ENCODE peak calls at places on chromosomes 4 and X, in eight cellular contexts. P is sigmoid colon, W is suprapubic skin, M is prostate gland, H is esophagus muscularis mucosa, L is upper lobe of left lung, I is SK-N-SH, S is transverse colon. J is an unnamed sample.

GRCh38 chr4:5888222-5888701 is 4.6 kb downstream of the CRMP1 start:
- DNase-seq in P (no peak), W (no peak), M (no peak), H (no peak), L (peak), I (peak), S (no peak), J (no peak)

GRCh38 chr4:2712261-2712842 is 43.8 kb downstream of the TNIP2 start:
- DNase-seq in P (peak), W (peak), M (no peak), H (no peak), L (no peak), I (no peak), S (no peak), J (no peak)

GRCh38 chrX:63488546-63489373 is 137.6 kb upstream of the SPIN4 start:
- DNase-seq in P (no peak), W (no peak), M (no peak), H (no peak), L (no peak), I (no peak), S (no peak), J (no peak)

GRCh38 chr4:179585761-179586160 is 2143.5 kb upstream of the AGA start:
- DNase-seq in P (no peak), W (no peak), M (no peak), H (no peak), L (no peak), I (no peak), S (no peak), J (no peak)

GRCh38 chr4:165909947-165910346 is 36.9 kb downstream of the TLL1 start:
- DNase-seq in P (no peak), W (no peak), M (no peak), H (no peak), L (no peak), I (no peak), S (no peak), J (no peak)

GRCh38 chr4:39729557-39729956 is 31.6 kb downstream of the UBE2K start:
- DNase-seq in P (no peak), W (no peak), M (no peak), H (no peak), L (no peak), I (no peak), S (no peak), J (no peak)

GRCh38 chr4:4599886-4600285 is 58.0 kb upstream of the STX18 start:
- DNase-seq in P (no peak), W (no peak), M (no peak), H (no peak), L (no peak), I (no peak), S (no peak), J (no peak)

GRCh38 chr4:72715299-72715698 is 146.3 kb upstream of the ADAMTS3 start:
- DNase-seq in P (no peak), W (no peak), M (no peak), H (no peak), L (no peak), I (no peak), S (no peak), J (no peak)

DNA sequence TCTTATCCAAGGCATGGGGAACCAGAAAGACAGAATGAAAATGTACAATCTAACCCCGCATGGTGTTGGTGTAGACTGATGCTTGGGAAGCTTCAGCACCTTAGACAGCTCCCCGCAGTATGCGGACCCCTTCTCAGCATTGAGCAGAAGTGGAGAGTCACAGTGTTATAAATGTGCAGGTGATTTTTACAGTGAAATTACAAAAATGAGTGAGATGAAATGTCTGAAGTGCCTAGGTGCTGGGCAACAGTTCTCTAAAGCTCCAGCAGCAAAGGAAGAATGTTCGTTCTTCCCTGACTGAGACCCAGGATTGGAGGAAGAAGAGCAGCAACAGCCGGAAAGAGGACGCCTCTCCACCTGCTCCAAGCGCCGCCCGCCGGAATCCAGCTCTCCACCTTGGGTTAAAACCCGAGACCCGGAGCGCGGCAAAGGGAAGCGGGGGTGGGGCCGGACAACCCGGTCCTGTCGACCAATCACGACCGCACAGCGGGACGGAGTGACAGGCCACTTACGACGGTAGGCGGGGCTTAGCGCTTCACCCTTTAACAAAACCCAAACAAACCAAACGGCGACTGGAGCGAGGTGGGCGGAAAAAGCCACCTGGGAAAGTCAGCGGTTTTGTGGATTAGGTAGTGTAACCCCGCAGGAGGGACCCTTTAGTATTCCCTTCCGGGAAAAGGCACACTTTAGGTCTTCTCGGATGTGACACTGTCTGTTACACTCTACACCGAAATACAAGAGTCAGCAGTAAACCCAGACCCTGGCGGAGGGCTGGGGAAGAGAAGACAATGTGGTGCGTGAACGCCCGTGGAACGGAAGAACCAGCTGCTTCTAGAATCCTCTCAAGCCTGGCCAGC is at the start of gene GLRA3:
- DNase-seq in P (no peak), W (no peak), M (no peak), H (no peak), L (peak), I (peak), S (peak), J (peak)
- TF ChIP-seq POLR2AphosphoS5 in P (no peak), W (no peak), M (no peak), H (no peak), L (no peak), I (no peak), S (no peak), J (no peak)

GRCh38 chrX:40166582-40166981 is 68.8 kb upstream of the BCOR start:
- DNase-seq in P (no peak), W (no peak), M (no peak), H (no peak), L (no peak), I (peak), S (no peak), J (no peak)

GRCh38 chrX:40165861-40166260 is 68.1 kb upstream of the BCOR start:
- DNase-seq in P (no peak), W (no peak), M (no peak), H (no peak), L (no peak), I (no peak), S (no peak), J (no peak)

GRCh38 chrX:40168183-40169015 is 70.6 kb upstream of the BCOR start:
- DNase-seq in P (no peak), W (peak), M (no peak), H (no peak), L (peak), I (no peak), S (no peak), J (no peak)

GRCh38 chrX:40169193-40170086 is 71.7 kb upstream of the BCOR start:
- DNase-seq in P (peak), W (peak), M (peak), H (no peak), L (peak), I (peak), S (peak), J (peak)

DNA sequence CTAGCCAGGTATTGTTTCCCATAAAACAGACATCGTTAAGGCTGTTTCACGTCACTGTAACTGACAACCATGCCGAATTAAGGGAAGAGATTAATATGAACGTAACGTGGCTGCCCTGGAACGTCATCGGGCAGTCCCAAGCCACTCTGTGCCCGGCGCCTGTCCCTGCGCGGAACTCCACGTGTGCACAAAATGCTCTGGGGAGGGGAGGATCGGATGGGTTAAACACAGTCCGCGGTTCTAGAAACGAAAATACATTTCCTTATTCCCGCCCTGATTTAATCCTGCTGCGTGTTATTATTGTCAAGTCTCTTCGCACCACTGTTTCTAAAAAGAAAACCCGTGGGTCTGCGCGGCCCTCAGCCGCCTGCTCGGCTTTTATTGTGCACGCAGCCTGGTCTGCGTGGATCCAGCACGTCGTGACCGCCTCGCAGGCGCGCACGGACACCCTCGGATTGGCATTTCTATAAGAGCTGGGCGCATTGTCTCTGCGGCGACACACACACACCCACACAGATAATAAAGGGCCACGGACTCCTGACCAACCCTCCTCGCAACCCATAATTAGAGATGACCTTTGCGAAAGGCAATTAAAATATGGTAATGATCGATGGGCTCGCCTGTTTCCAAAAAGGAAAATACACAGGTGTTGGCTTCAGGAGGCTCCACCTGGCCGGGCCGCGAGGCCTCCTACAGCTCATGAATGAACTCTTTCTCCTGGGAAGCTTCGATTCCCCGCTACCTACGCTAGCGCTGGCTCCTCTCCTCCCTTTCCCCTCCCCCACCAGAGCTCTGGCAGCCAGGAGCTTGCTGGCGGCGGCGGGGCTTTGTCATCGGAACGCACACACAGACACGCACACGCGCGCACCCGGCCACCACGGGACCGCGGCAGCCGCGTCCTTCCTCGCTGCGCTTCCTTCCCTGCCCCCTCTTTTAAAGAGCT is 69.8 kb upstream of the BCOR start:
- DNase-seq in P (peak), W (no peak), M (no peak), H (no peak), L (peak), I (no peak), S (peak), J (no peak)
- TF ChIP-seq POLR2AphosphoS5 in P (peak), W (no peak), M (peak), H (peak), L (no peak), I (no peak), S (no peak), J (peak)

DNA sequence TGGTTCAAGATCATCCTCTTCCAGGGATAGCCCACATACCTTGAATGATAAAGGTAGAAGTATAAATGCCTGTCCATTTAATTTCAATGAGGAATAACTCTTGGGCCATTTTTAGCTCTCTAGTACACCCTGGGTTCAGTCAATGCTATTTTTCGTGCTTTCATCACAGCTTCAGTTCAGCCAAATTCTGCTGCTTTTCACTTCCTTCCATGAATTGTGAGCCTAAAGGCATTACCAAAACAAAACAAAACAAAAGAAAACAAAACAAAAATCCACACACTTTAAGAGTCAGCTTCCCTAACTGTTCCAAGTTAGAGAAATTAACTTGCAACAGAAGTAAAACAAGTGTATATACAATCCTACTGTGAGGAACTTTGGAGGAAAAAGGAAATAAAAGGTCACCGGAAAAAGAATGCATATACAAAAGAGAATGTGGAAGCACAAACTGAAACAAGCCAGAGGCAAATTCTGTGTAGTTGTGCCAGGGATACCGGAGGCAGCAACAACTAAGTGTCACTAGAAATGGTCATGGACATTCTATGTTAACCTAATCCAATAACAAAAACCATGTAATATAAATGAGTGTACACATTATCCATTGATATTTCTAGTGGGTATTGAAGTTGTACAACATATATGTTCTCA is 423.1 kb downstream of the KCTD8 start:
- DNase-seq in P (no peak), W (no peak), M (no peak), H (no peak), L (no peak), I (no peak), S (no peak), J (no peak)
- TF ChIP-seq POLR2AphosphoS5 in P (no peak), W (no peak), M (no peak), H (no peak), L (no peak), I (no peak), S (no peak), J (no peak)

DNA sequence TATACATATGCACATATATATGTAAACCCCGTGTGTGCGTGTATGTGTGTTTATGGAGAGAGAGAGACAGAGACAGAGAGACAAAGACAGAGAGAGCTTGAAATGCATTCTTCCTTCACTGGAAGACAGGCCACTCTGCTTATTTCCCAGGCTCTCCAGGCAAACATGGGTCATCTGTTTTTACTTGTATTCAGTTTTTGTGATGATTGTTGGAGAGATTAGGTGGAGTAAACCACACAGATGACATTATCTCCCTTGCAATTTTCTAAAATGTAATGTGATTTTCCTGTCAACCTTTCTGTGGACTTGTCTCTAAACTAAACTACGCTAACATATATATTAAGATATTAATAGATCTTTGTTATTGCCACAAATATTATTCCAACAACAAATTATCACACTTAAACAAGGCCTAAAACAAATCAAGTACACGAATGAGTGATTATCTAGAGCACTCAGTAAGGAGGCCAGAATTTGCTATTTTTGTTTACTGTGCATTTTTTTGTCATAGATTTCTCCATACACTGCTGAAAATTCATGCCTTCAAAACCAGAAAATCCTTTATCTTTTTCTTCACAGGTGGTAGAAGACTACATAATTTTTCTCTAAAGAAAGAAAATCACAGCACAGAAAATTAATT is 251.8 kb upstream of the SLIT2 start:
- DNase-seq in P (no peak), W (no peak), M (no peak), H (no peak), L (no peak), I (peak), S (no peak), J (no peak)
- TF ChIP-seq POLR2AphosphoS5 in P (no peak), W (no peak), M (no peak), H (no peak), L (no peak), I (no peak), S (no peak), J (no peak)

GRCh38 chrX:17584248-17584681 is 153.0 kb upstream of the SCML1 start:
- DNase-seq in P (no peak), W (no peak), M (no peak), H (no peak), L (no peak), I (no peak), S (no peak), J (no peak)

GRCh38 chrX:17581650-17582049 is 155.6 kb upstream of the SCML1 start:
- DNase-seq in P (no peak), W (no peak), M (no peak), H (no peak), L (no peak), I (no peak), S (no peak), J (no peak)

GRCh38 chrX:17585006-17585405 is 152.3 kb upstream of the SCML1 start:
- DNase-seq in P (no peak), W (no peak), M (no peak), H (no peak), L (no peak), I (no peak), S (no peak), J (no peak)

GRCh38 chrX:17579021-17579420 is 158.3 kb upstream of the SCML1 start:
- DNase-seq in P (no peak), W (no peak), M (no peak), H (no peak), L (no peak), I (no peak), S (no peak), J (no peak)

GRCh38 chrX:17580529-17581155 is 156.7 kb upstream of the SCML1 start:
- DNase-seq in P (peak), W (no peak), M (no peak), H (no peak), L (no peak), I (no peak), S (no peak), J (no peak)
- TF ChIP-seq POLR2AphosphoS5 in P (peak), W (no peak), M (no peak), H (peak), L (no peak), I (peak), S (peak), J (no peak)

J was measured in stomach.